ENCODE peak calls at places on chromosomes 6 and 20, in four cellular contexts. G, R, U and Y are unnamed samples.

GRCh38 chr6:71107935-71108420 is 151.1 kb upstream of the B3GAT2 start:
- DNase-seq in G (no peak), R (no peak), U (no peak), Y (no peak)

GRCh38 chr6:15360300-15360699 is 114.4 kb downstream of the JARID2 start:
- DNase-seq in G (no peak), R (no peak), U (no peak), Y (no peak)

GRCh38 chr6:24720131-24720603 is 1.2 kb upstream of the C6orf62 start:
- DNase-seq in G (peak; percentile 82), R (peak; percentile 69), U (peak; percentile 64), Y (peak; percentile 80)

GRCh38 chr20:61957961-61958715 is 107.5 kb downstream of the TAF4 start:
- DNase-seq in G (no peak), R (no peak), U (no peak), Y (no peak)

GRCh38 chr20:44038681-44039123 is 124.0 kb downstream of the TOX2 start:
- DNase-seq in G (no peak), R (no peak), U (no peak), Y (no peak)

GRCh38 chr6:136811261-136811660 is 11.1 kb upstream of the PEX7 start:
- DNase-seq in G (no peak), R (no peak), U (no peak), Y (no peak)

GRCh38 chr6:140051521-140052455 is 677.3 kb upstream of the CITED2 start:
- DNase-seq in G (no peak), R (no peak), U (no peak), Y (no peak)

GRCh38 chr6:81770395-81770794 is 17.9 kb upstream of the TENT5A start:
- DNase-seq in G (no peak), R (no peak), U (no peak), Y (no peak)

GRCh38 chr6:154683756-154684523 is 49.3 kb upstream of the SCAF8 start:
- DNase-seq in G (peak; percentile 50), R (no peak), U (no peak), Y (no peak)

GRCh38 chr6:109457596-109457996 is 2.0 kb upstream of the MICAL1 start:
- DNase-seq in G (no peak), R (no peak), U (no peak), Y (no peak)

GRCh38 chr6:148681666-148682065 is 65.2 kb upstream of the UST start:
- DNase-seq in G (no peak), R (no peak), U (no peak), Y (no peak)

GRCh38 chr20:38023181-38024085 is 9.8 kb downstream of the TTI1 start:
- DNase-seq in G (no peak), R (no peak), U (no peak), Y (no peak)

GRCh38 chr20:51529758-51530157 is 12.8 kb downstream of the NFATC2 start:
- DNase-seq in G (no peak), R (peak; percentile 58), U (no peak), Y (no peak)

GRCh38 chr6:89270951-89271721 is 44.0 kb downstream of the GABRR2 start:
- DNase-seq in G (peak; percentile 49), R (no peak), U (no peak), Y (no peak)

GRCh38 chr6:42970859-42971612 is 7.9 kb downstream of the PEX6 start:
- DNase-seq in G (no peak), R (no peak), U (no peak), Y (no peak)

GRCh38 chr20:6819599-6819998 is 52.1 kb downstream of the BMP2 start:
- DNase-seq in G (no peak), R (no peak), U (peak; percentile 26), Y (no peak)

GRCh38 chr6:148134566-148134965 is 208.1 kb upstream of the SASH1 start:
- DNase-seq in G (no peak), R (no peak), U (no peak), Y (no peak)

GRCh38 chr20:58109126-58109880 is 119.2 kb downstream of the ANKRD60 start:
- DNase-seq in G (no peak), R (no peak), U (no peak), Y (no peak)

GRCh38 chr20:12207875-12208274 is 290.2 kb downstream of the BTBD3 start:
- DNase-seq in G (no peak), R (no peak), U (peak; percentile 56), Y (peak; percentile 34)

GRCh38 chr20:41174373-41174772 is 37.0 kb downstream of the PLCG1 start:
- DNase-seq in G (no peak), R (no peak), U (peak; percentile 8), Y (no peak)

GRCh38 chr6:41255638-41256246 is 27.6 kb downstream of the TREML4 start:
- DNase-seq in G (no peak), R (no peak), U (no peak), Y (no peak)

GRCh38 chr6:35688605-35689322 is at the start of gene FKBP5:
- DNase-seq in G (peak; percentile 92), R (peak; percentile 81), U (peak; percentile 94), Y (peak; percentile 69)

GRCh38 chr6:91715171-91715805 is 1128.4 kb upstream of the MAP3K7 start:
- DNase-seq in G (no peak), R (no peak), U (no peak), Y (no peak)

GRCh38 chr6:147260091-147260490 is 55.9 kb downstream of the STXBP5 start:
- DNase-seq in G (no peak), R (no peak), U (no peak), Y (no peak)

GRCh38 chr20:61985096-61985495 is 80.6 kb downstream of the TAF4 start:
- DNase-seq in G (no peak), R (no peak), U (no peak), Y (no peak)

GRCh38 chr6:31791324-31792089 is 4.0 kb downstream of the VARS1 start:
- DNase-seq in G (no peak), R (no peak), U (peak; percentile 48), Y (peak; percentile 76)

GRCh38 chr6:131225959-131226358 is 90.7 kb downstream of the AKAP7 start:
- DNase-seq in G (no peak), R (no peak), U (no peak), Y (no peak)

GRCh38 chr20:63359937-63360849 is 956 bp downstream of the CHRNA4 start:
- DNase-seq in G (no peak), R (no peak), U (no peak), Y (no peak)

GRCh38 chr20:63362426-63363009 is 1.4 kb upstream of the CHRNA4 start:
- DNase-seq in G (no peak), R (no peak), U (no peak), Y (no peak)

GRCh38 chr20:63359164-63359934 is 1.8 kb downstream of the CHRNA4 start:
- DNase-seq in G (no peak), R (no peak), U (no peak), Y (no peak)

GRCh38 chr20:63361507-63362425 is 617 bp upstream of the CHRNA4 start:
- DNase-seq in G (no peak), R (no peak), U (no peak), Y (no peak)

DNA sequence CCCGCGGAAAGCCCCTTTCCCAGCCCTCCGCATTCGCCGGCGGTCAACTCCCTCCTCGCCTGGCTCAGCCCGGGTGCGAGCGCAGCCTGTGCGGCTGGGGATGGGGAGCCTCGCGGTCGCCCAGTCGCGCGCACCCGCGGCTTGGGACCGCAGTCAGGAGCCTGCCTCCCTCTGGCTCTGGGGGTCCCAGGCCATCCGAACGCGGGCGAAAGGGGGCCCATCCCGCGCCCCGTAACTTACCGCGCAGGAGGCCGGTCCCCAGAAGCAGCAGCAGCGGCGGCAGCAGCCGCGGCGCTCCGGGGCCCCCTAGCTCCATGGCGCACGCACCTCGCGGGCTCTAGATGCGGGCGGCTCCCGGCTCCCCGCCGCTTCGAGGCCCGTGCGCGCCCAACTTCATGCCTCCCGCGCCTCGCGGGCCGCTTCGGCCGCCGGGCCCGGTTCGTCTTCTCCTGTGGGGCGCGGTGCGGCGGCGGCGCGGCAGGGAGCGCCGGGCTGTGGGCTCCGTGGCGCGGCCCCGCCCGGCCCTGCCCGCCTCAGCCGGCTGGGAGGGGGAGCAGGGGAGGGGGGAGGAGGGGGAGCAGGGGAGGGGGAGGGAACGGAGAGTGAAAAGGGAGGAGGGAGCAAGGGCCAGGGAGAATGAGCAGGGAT is at the start of gene CHRNA4:
- DNase-seq in G (no peak), R (no peak), U (no peak), Y (no peak)
- H3K27me3 ChIP-seq in G (peaks cover 2% of the 10 kb centered on the region), R (peaks cover 35% of the 10 kb centered on the region), U (no peaks in the 10 kb centered on the region), Y (no peaks in the 10 kb centered on the region)

GRCh38 chr6:700490-700889 is 7.6 kb upstream of the EXOC2 start:
- DNase-seq in G (no peak), R (no peak), U (no peak), Y (no peak)
- H3K27me3 ChIP-seq in G (no peaks in the 10 kb centered on the region), R (no peaks in the 10 kb centered on the region), U (peaks cover 3% of the 10 kb centered on the region), Y (no peaks in the 10 kb centered on the region)

DNA sequence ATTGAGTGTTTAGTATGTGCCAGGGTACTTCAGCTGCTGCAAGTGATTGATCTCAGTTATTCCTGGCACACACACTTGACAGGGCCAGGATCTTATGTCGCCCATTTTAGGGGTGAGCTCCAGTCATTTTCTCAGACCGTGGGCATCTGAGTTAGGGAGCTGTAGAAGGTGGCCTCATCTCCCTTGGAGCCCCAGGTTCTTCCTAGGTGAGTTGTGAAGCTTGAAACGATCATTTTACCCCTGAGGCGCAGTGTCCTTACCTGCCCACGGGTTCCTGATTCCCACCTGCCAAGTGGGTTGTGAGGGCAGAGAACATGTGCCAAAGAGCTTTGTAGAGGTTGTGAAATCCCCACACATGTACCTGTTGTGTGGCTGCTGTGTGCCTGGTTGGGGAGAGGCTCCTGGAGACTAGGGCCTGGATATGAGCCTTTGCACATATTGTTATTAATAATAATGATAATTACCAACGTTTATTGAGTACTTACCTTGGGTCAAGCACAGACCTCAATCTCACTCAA is 465 bp upstream of the KCNS1 start:
- DNase-seq in G (no peak), R (no peak), U (no peak), Y (no peak)
- H3K27me3 ChIP-seq in G (peaks cover 1% of the 10 kb centered on the region), R (peaks cover 46% of the 10 kb centered on the region), U (no peaks in the 10 kb centered on the region), Y (peaks cover 3% of the 10 kb centered on the region)

DNA sequence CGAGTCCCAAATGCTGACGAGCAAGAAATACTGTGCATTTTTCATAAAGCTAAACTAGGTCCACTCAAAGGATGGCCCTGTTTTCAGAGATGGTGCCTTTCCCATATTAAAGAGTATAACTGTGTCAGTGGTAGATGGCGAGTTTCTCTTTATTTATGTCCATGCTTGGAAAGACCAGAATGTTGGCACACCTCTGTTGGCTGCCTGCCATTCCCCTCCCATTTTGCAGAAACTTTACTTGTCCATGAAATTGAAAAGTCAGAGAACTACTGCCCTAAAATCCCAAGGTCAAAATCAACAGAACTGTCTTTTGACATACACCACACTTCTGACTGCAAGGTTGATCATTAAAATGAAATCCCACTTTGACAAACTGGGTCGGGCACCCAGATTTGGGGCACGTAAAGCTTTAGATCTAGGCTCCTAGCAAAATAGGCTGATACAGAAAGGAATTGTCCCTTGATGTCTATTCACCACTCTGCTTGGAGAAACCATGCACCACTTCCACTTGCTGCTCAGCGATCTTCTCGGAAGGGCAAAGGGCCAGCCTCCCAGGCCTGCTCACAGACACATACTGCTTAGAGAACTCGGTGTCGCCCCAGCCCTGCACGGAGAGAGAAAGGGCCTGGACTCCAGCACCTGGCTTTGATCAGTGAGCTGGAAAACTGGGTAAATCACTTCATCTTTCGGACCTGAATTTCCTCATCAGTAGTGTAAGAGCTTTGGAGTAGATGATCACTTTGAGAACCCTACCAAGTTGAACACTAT is 130.0 kb downstream of the AGPAT4 start:
- DNase-seq in G (no peak), R (no peak), U (no peak), Y (no peak)
- H3K27me3 ChIP-seq in G (no peaks in the 10 kb centered on the region), R (no peaks in the 10 kb centered on the region), U (no peaks in the 10 kb centered on the region), Y (no peaks in the 10 kb centered on the region)

GRCh38 chr20:59669451-59669850 is 65.1 kb downstream of the PHACTR3 start:
- DNase-seq in G (no peak), R (no peak), U (no peak), Y (no peak)

GRCh38 chr20:59672576-59672975 is 68.2 kb downstream of the PHACTR3 start:
- DNase-seq in G (no peak), R (no peak), U (no peak), Y (no peak)

GRCh38 chr20:59668926-59669325 is 64.6 kb downstream of the PHACTR3 start:
- DNase-seq in G (no peak), R (no peak), U (no peak), Y (no peak)

GRCh38 chr20:59671661-59672471 is 67.5 kb downstream of the PHACTR3 start:
- DNase-seq in G (no peak), R (no peak), U (no peak), Y (no peak)

GRCh38 chr20:59670786-59671492 is 66.6 kb downstream of the PHACTR3 start:
- DNase-seq in G (no peak), R (no peak), U (no peak), Y (no peak)
- H3K27me3 ChIP-seq in G (no peaks in the 10 kb centered on the region), R (peaks cover 2% of the 10 kb centered on the region), U (no peaks in the 10 kb centered on the region), Y (peaks cover 32% of the 10 kb centered on the region)